ENCODE peak calls at places on chromosomes 6 and 20, in ten cellular contexts. O is T-helper 9 cell; U is NCI-H2081; F is amniotic stem cell; V is pons; T is occipital lobe; A is endothelial cell; C is activated CD4-positive, alpha-beta T cell treated with anti-CD3 and anti-CD28 coated beads, Interleukin-2, amount 50 U/mL, for 24 hours; N is activated CD8-positive, alpha-beta memory T cell treated with anti-CD3 and anti-CD28 coated beads, Interleukin-2, amount 10 ng/mL, durations not matched to agents 7 days and 5 days; M is stimulated activated CD4-positive, alpha-beta T cell treated with anti-CD3 and anti-CD28 coated beads, Interleukin-4, amount 100 ng/mL, for 1 hour. Q is an unnamed sample.

GRCh38 chr20:56422824-56423189 is 10.7 kb downstream of the CASS4 start:
- DNase-seq in O (no peak), U (no peak), F (no peak), V (no peak), T (no peak), A (no peak), C (no peak), N (no peak), M (no peak), Q (peak; percentile 70)

GRCh38 chr20:36497856-36498255 is 43.5 kb upstream of the MYL9 start:
- DNase-seq in O (no peak), U (no peak), F (no peak), V (no peak), T (no peak), A (no peak), C (no peak), N (no peak), M (no peak), Q (no peak)

GRCh38 chr20:11772226-11772730 is 145.4 kb upstream of the BTBD3 start:
- DNase-seq in O (no peak), U (no peak), F (no peak), V (no peak), T (no peak), A (no peak), C (no peak), N (no peak), M (no peak), Q (no peak)

GRCh38 chr6:116405147-116405546 is 34.4 kb downstream of the DSE start:
- DNase-seq in O (no peak), U (no peak), F (no peak), V (peak; percentile 56), T (no peak), A (no peak), C (no peak), N (no peak), M (no peak), Q (no peak)

GRCh38 chr6:82833481-82833880 is 232.2 kb downstream of the UBE3D start:
- DNase-seq in O (no peak), U (no peak), F (no peak), V (no peak), T (no peak), A (no peak), C (no peak), N (no peak), M (no peak), Q (no peak)

GRCh38 chr6:113731528-113731927 is 125.6 kb upstream of the MARCKS start:
- DNase-seq in O (no peak), U (no peak), F (no peak), V (no peak), T (no peak), A (no peak), C (no peak), N (no peak), M (no peak), Q (no peak)

GRCh38 chr20:52289956-52290355 is 98.4 kb upstream of the ZFP64 start:
- DNase-seq in O (no peak), U (no peak), F (no peak), V (no peak), T (no peak), A (no peak), C (no peak), N (no peak), M (no peak), Q (no peak)

GRCh38 chr20:7152071-7152470 is 384.6 kb downstream of the BMP2 start:
- DNase-seq in O (no peak), U (no peak), F (no peak), V (no peak), T (no peak), A (no peak), C (no peak), N (no peak), M (no peak), Q (no peak)

GRCh38 chr6:108667984-108668383 is 107.3 kb downstream of the FOXO3 start:
- DNase-seq in O (no peak), U (no peak), F (no peak), V (peak; percentile 66), T (peak; percentile 13), A (no peak), C (no peak), N (no peak), M (no peak), Q (no peak)

GRCh38 chr6:6684365-6684833 is 95.9 kb downstream of the LY86 start:
- DNase-seq in O (no peak), U (no peak), F (no peak), V (no peak), T (no peak), A (no peak), C (no peak), N (peak; percentile 88), M (no peak), Q (no peak)

GRCh38 chr20:33306228-33306627 is 23.2 kb downstream of the BPIFB1 start:
- DNase-seq in O (no peak), U (no peak), F (no peak), V (no peak), T (no peak), A (no peak), C (no peak), N (no peak), M (no peak), Q (no peak)

GRCh38 chr20:38498909-38499308 is 26.3 kb downstream of the RALGAPB start:
- DNase-seq in O (no peak), U (no peak), F (no peak), V (no peak), T (no peak), A (no peak), C (no peak), N (no peak), M (no peak), Q (no peak)

GRCh38 chr20:51961964-51962761 is 159.8 kb upstream of the SALL4 start:
- DNase-seq in O (no peak), U (peak; percentile 43), F (no peak), V (no peak), T (no peak), A (no peak), C (no peak), N (no peak), M (no peak), Q (no peak)

GRCh38 chr6:88566746-88567534 is 396.5 kb downstream of the RNGTT start:
- DNase-seq in O (no peak), U (no peak), F (no peak), V (no peak), T (no peak), A (no peak), C (no peak), N (no peak), M (no peak), Q (peak; percentile 60)

GRCh38 chr6:65908065-65908464 is 201.0 kb upstream of the EYS start:
- DNase-seq in O (no peak), U (no peak), F (no peak), V (no peak), T (no peak), A (no peak), C (no peak), N (no peak), M (no peak), Q (peak; percentile 3)

GRCh38 chr20:59007758-59008511 is 881 bp upstream of the CTSZ start:
- DNase-seq in O (no peak), U (no peak), F (no peak), V (peak; percentile 63), T (no peak), A (no peak), C (no peak), N (no peak), M (no peak), Q (no peak)

GRCh38 chr6:164749126-164749758 is 560.2 kb downstream of the C6orf118 start:
- DNase-seq in O (no peak), U (peak; percentile 1), F (no peak), V (peak; percentile 23), T (peak; percentile 13), A (no peak), C (no peak), N (no peak), M (no peak), Q (no peak)

GRCh38 chr6:98845201-98846020 is 11.0 kb downstream of the POU3F2 start:
- DNase-seq in O (peak; percentile 53), U (peak; percentile 58), F (peak; percentile 37), V (peak; percentile 95), T (peak; percentile 85), A (peak; percentile 92), C (peak; percentile 57), N (peak; percentile 73), M (peak; percentile 74), Q (peak; percentile 80)

GRCh38 chr20:62358171-62358719 is 8.9 kb downstream of the LAMA5 start:
- DNase-seq in O (no peak), U (no peak), F (no peak), V (no peak), T (no peak), A (no peak), C (no peak), N (no peak), M (no peak), Q (no peak)

GRCh38 chr6:159116343-159116742 is 52.9 kb upstream of the FNDC1 start:
- DNase-seq in O (no peak), U (no peak), F (no peak), V (peak; percentile 62), T (no peak), A (no peak), C (no peak), N (no peak), M (no peak), Q (no peak)

GRCh38 chr6:15365273-15365687 is 119.4 kb downstream of the JARID2 start:
- DNase-seq in O (peak; percentile 4), U (peak; percentile 82), F (no peak), V (peak; percentile 81), T (peak; percentile 63), A (no peak), C (no peak), N (no peak), M (peak; percentile 28), Q (peak; percentile 43)

GRCh38 chr6:138157986-138158638 is 3.6 kb upstream of the ARFGEF3 start:
- DNase-seq in O (no peak), U (no peak), F (no peak), V (peak; percentile 37), T (no peak), A (no peak), C (no peak), N (no peak), M (no peak), Q (no peak)

GRCh38 chr20:46022411-46023147 is 6.4 kb upstream of the SLC12A5 start:
- DNase-seq in O (peak; percentile 76), U (peak; percentile 36), F (no peak), V (peak; percentile 50), T (peak; percentile 48), A (peak; percentile 74), C (peak; percentile 48), N (peak; percentile 82), M (peak; percentile 81), Q (peak; percentile 76)

GRCh38 chr6:104940238-104940880 is 16.5 kb upstream of the LIN28B start:
- DNase-seq in O (no peak), U (no peak), F (no peak), V (no peak), T (peak; percentile 9), A (peak; percentile 81), C (no peak), N (no peak), M (no peak), Q (peak; percentile 87)

GRCh38 chr20:32681175-32682084 is 7.7 kb upstream of the C20orf203 start:
- DNase-seq in O (no peak), U (peak; percentile 71), F (no peak), V (no peak), T (peak; percentile 33), A (peak; percentile 49), C (no peak), N (no peak), M (no peak), Q (peak; percentile 65)

GRCh38 chr6:152750694-152751093 is at the start of gene VIP:
- DNase-seq in O (no peak), U (no peak), F (no peak), V (no peak), T (no peak), A (peak; percentile 61), C (no peak), N (no peak), M (no peak), Q (peak; percentile 64)